ENCODE peak calls at places on chromosomes 6 and 20, in seven cellular contexts. T, O, G, U, A, B and V are unnamed samples.

GRCh38 chr6:77172578-77172977 is 290.7 kb downstream of the HTR1B start:
- DNase-seq in T (no peak), O (no peak), G (no peak), U (no peak), A (no peak), B (no peak), V (no peak)

GRCh38 chr6:13373488-13373886 is 45.1 kb upstream of the TBC1D7 start:
- DNase-seq in T (no peak), O (no peak), G (no peak), U (no peak), A (peak; percentile 21), B (no peak), V (no peak)

GRCh38 chr6:157272866-157273755 is 50.2 kb downstream of the TMEM242 start:
- DNase-seq in T (no peak), O (peak; percentile 35), G (no peak), U (no peak), A (no peak), B (peak; percentile 18), V (no peak)

GRCh38 chr6:38492031-38492430 is 147.7 kb downstream of the BTBD9 start:
- DNase-seq in T (no peak), O (no peak), G (no peak), U (no peak), A (no peak), B (no peak), V (no peak)

GRCh38 chr6:83462524-83462923 is 31.7 kb upstream of the ME1 start:
- DNase-seq in T (no peak), O (no peak), G (no peak), U (no peak), A (no peak), B (no peak), V (no peak)

GRCh38 chr20:58233881-58234528 is 5.6 kb upstream of the ANKRD60 start:
- DNase-seq in T (no peak), O (peak; percentile 9), G (peak; percentile 85), U (no peak), A (peak; percentile 19), B (peak; percentile 54), V (no peak)

GRCh38 chr20:16580127-16580526 is 6.9 kb upstream of the KIF16B start:
- DNase-seq in T (peak; percentile 20), O (peak; percentile 92), G (no peak), U (no peak), A (peak; percentile 80), B (peak; percentile 27), V (no peak)

GRCh38 chr20:3045816-3046676 is at the start of gene MRPS26:
- DNase-seq in T (peak; percentile 70), O (peak; percentile 90), G (peak; percentile 87), U (peak; percentile 94), A (peak; percentile 73), B (peak; percentile 90), V (peak; percentile 58)

GRCh38 chr6:43129434-43130194 is 41.5 kb upstream of the SRF start:
- DNase-seq in T (peak; percentile 27), O (peak; percentile 50), G (peak; percentile 28), U (peak; percentile 46), A (peak; percentile 58), B (peak; percentile 73), V (no peak)

GRCh38 chr6:168385380-168385779 is 55.6 kb upstream of the SMOC2 start:
- DNase-seq in T (no peak), O (no peak), G (no peak), U (no peak), A (peak; percentile 11), B (no peak), V (no peak)

GRCh38 chr20:17888044-17888443 is 80.5 kb downstream of the SNX5 start:
- DNase-seq in T (no peak), O (no peak), G (no peak), U (no peak), A (no peak), B (peak; percentile 68), V (peak; percentile 44)

GRCh38 chr6:123855493-123855892 is 51.8 kb downstream of the NKAIN2 start:
- DNase-seq in T (no peak), O (no peak), G (no peak), U (no peak), A (no peak), B (no peak), V (no peak)

GRCh38 chr6:111562271-111562670 is 43.4 kb downstream of the TRAF3IP2 start:
- DNase-seq in T (no peak), O (no peak), G (no peak), U (no peak), A (no peak), B (no peak), V (no peak)

GRCh38 chr6:39218868-39219567 is 10.3 kb downstream of the KCNK5 start:
- DNase-seq in T (peak; percentile 1), O (no peak), G (no peak), U (no peak), A (peak; percentile 11), B (no peak), V (no peak)

GRCh38 chr6:126017668-126018067 is 31.3 kb downstream of the TRMT11 start:
- DNase-seq in T (no peak), O (no peak), G (no peak), U (no peak), A (no peak), B (no peak), V (no peak)

GRCh38 chr6:11785953-11786579 is 7.5 kb upstream of the ADTRP start:
- DNase-seq in T (no peak), O (no peak), G (no peak), U (peak; percentile 85), A (no peak), B (no peak), V (no peak)

GRCh38 chr6:11241793-11242201 is 9.3 kb upstream of the NEDD9 start:
- DNase-seq in T (peak; percentile 57), O (no peak), G (peak; percentile 81), U (no peak), A (peak; percentile 54), B (no peak), V (no peak)

GRCh38 chr6:6643398-6643797 is 54.9 kb downstream of the LY86 start:
- DNase-seq in T (no peak), O (no peak), G (no peak), U (no peak), A (no peak), B (no peak), V (no peak)

GRCh38 chr6:73328790-73329189 is 25.3 kb downstream of the DPPA5 start:
- DNase-seq in T (no peak), O (no peak), G (no peak), U (no peak), A (no peak), B (no peak), V (no peak)

GRCh38 chr20:1617055-1617454 is 2.8 kb downstream of the SIRPB1 start:
- DNase-seq in T (no peak), O (no peak), G (no peak), U (no peak), A (peak; percentile 47), B (no peak), V (no peak)

GRCh38 chr20:15265910-15266309 is 928.5 kb upstream of the FLRT3 start:
- DNase-seq in T (no peak), O (peak; percentile 7), G (no peak), U (no peak), A (no peak), B (no peak), V (no peak)

GRCh38 chr20:35709269-35709668 is 10.1 kb downstream of the ROMO1 start:
- DNase-seq in T (no peak), O (no peak), G (no peak), U (no peak), A (no peak), B (peak; percentile 8), V (no peak)

GRCh38 chr6:56866917-56867522 is 87.9 kb upstream of the BEND6 start:
- DNase-seq in T (peak; percentile 29), O (no peak), G (no peak), U (no peak), A (peak; percentile 48), B (peak; percentile 82), V (peak; percentile 48)

GRCh38 chr20:35215066-35215956 is 11.2 kb upstream of the MMP24 start:
- DNase-seq in T (no peak), O (no peak), G (no peak), U (no peak), A (peak; percentile 27), B (peak; percentile 94), V (peak; percentile 99)

GRCh38 chr6:32405656-32406055 is 1.3 kb downstream of the BTNL2 start:
- DNase-seq in T (no peak), O (no peak), G (no peak), U (no peak), A (no peak), B (no peak), V (no peak)

GRCh38 chr6:56364482-56365313 is 117.3 kb upstream of the COL21A1 start:
- DNase-seq in T (peak; percentile 51), O (no peak), G (no peak), U (no peak), A (peak; percentile 95), B (peak; percentile 74), V (peak; percentile 28)

GRCh38 chr20:15674253-15675145 is 898.7 kb downstream of the KIF16B start:
- DNase-seq in T (no peak), O (peak; percentile 61), G (no peak), U (no peak), A (no peak), B (no peak), V (no peak)

GRCh38 chr20:44936510-44936909 is 23.7 kb downstream of the TOMM34 start:
- DNase-seq in T (no peak), O (no peak), G (no peak), U (no peak), A (no peak), B (no peak), V (no peak)

GRCh38 chr6:45423901-45424627 is 46.3 kb upstream of the SUPT3H start:
- DNase-seq in T (no peak), O (peak; percentile 13), G (peak; percentile 52), U (peak; percentile 12), A (peak; percentile 47), B (peak; percentile 42), V (no peak)

GRCh38 chr6:143792402-143793339 is 50.5 kb upstream of the LTV1 start:
- DNase-seq in T (no peak), O (no peak), G (no peak), U (no peak), A (peak; percentile 30), B (no peak), V (no peak)

GRCh38 chr6:10630178-10630577 is 64.2 kb downstream of the C6orf52 start:
- DNase-seq in T (no peak), O (no peak), G (no peak), U (no peak), A (no peak), B (no peak), V (no peak)

GRCh38 chr6:137866200-137866913 is 702 bp upstream of the TNFAIP3 start:
- DNase-seq in T (no peak), O (peak; percentile 58), G (no peak), U (peak; percentile 54), A (no peak), B (peak; percentile 73), V (no peak)

GRCh38 chr6:168956884-168957730 is 296.5 kb downstream of the THBS2 start:
- DNase-seq in T (peak; percentile 87), O (peak; percentile 72), G (peak; percentile 70), U (peak; percentile 51), A (peak; percentile 92), B (peak; percentile 85), V (peak; percentile 22)

GRCh38 chr6:11780097-11780428 is 1.5 kb upstream of the ADTRP start:
- DNase-seq in T (no peak), O (no peak), G (no peak), U (no peak), A (no peak), B (no peak), V (no peak)